ENCODE peak calls at places on chromosomes 16 and 17, in five cellular contexts. J is A549, X is SK-N-SH treated with all-trans-retinoic acid at 6 μM for 48 hours, Y is aorta, F is left cardiac atrium. D is an unnamed sample.

GRCh38 chr17:14748036-14748715 is 447.3 kb downstream of the HS3ST3B1 start:
- ATAC-seq in Y (peak; percentile 48), J (no peak), X (no peak), F (peak; percentile 35), D (peak; percentile 58)

GRCh38 chr17:43877451-43878155 is 29.7 kb downstream of the MPP2 start:
- ATAC-seq in X (no peak), Y (no peak), F (no peak), J (no peak), D (no peak)

GRCh38 chr16:75616541-75617010 is 6.5 kb downstream of the ADAT1 start:
- ATAC-seq in J (no peak), X (no peak), F (no peak), Y (no peak), D (no peak)

GRCh38 chr17:5545051-5545987 is 39.0 kb downstream of the NLRP1 start:
- ATAC-seq in F (no peak), Y (no peak), J (no peak), X (no peak), D (no peak)

GRCh38 chr17:38709864-38710602 is 5.0 kb downstream of the MLLT6 start:
- ATAC-seq in X (no peak), J (no peak), Y (no peak), F (no peak), D (no peak)

GRCh38 chr16:85027968-85028637 is 508 bp downstream of the KIAA0513 start:
- ATAC-seq in J (peak; percentile 43), Y (peak; percentile 24), X (peak; percentile 30), F (peak; percentile 34), D (no peak)

GRCh38 chr16:58099956-58100300 is 29.3 kb downstream of the CFAP20 start:
- ATAC-seq in X (no peak), J (no peak), Y (no peak), F (no peak), D (no peak)

GRCh38 chr16:8866884-8867482 is 1.8 kb downstream of the CARHSP1 start:
- ATAC-seq in J (no peak), X (peak; percentile 31), Y (peak; percentile 20), F (no peak), D (no peak)

GRCh38 chr17:63954402-63955063 is 18.2 kb downstream of the SCN4A start:
- ATAC-seq in F (peak; percentile 36), Y (no peak), J (peak; percentile 26), X (no peak), D (peak; percentile 84)

GRCh38 chr17:69779378-69780214 is 295.4 kb upstream of the KCNJ16 start:
- ATAC-seq in F (no peak), Y (no peak), X (no peak), J (peak; percentile 82), D (no peak)

GRCh38 chr17:57555636-57556175 is 189.4 kb downstream of the CCDC182 start:
- ATAC-seq in Y (no peak), J (no peak), F (no peak), X (no peak), D (no peak)

GRCh38 chr17:77287432-77288068 is 146.8 kb downstream of the SEC14L1 start:
- ATAC-seq in Y (peak; percentile 39), X (peak; percentile 84), F (peak; percentile 72), J (peak; percentile 33), D (no peak)

GRCh38 chr17:50582741-50583140 is 22.2 kb downstream of the CACNA1G start:
- ATAC-seq in X (no peak), Y (no peak), F (peak; percentile 79), J (no peak), D (no peak)

GRCh38 chr17:75764417-75764710 is 628 bp downstream of the GALK1 start:
- ATAC-seq in F (no peak), Y (no peak), J (peak; percentile 15), X (no peak), D (no peak)

GRCh38 chr16:81575307-81575706 is 130.7 kb downstream of the CMIP start:
- ATAC-seq in J (peak; percentile 4), X (no peak), Y (no peak), F (no peak), D (no peak)

GRCh38 chr17:39195568-39196160 is 1.8 kb downstream of the CACNB1 start:
- ATAC-seq in X (no peak), Y (no peak), J (no peak), F (no peak), D (peak; percentile 35)

GRCh38 chr16:68235882-68236803 is at the start of gene ESRP2:
- ATAC-seq in Y (no peak), F (peak; percentile 31), J (no peak), X (no peak), D (peak; percentile 38)

GRCh38 chr16:29730649-29731048 is 15.1 kb downstream of the C16orf54 start:
- ATAC-seq in F (no peak), J (no peak), X (no peak), Y (no peak), D (peak; percentile 49)

GRCh38 chr16:81889896-81890634 is 111.0 kb downstream of the PLCG2 start:
- ATAC-seq in F (peak; percentile 78), X (peak; percentile 95), Y (peak; percentile 58), J (peak; percentile 90), D (peak; percentile 73)

GRCh38 chr16:58063377-58064076 is 38.0 kb downstream of the MMP15 start:
- ATAC-seq in J (peak; percentile 56), Y (no peak), F (peak; percentile 50), X (no peak), D (no peak)

D was measured in stimulated activated memory B cell treated with anti-CD40 and anti-IgM and Interleukin-4, amounts not matched to agents 10 μg/mL and 1 μg/mL and 100 μg/mL, for 72 hours.